ENCODE peak calls at places on chromosomes 12 and 14, in five cellular contexts. I is lower leg skin, D is A549, T is HFF-Myc, V is breast epithelium. E is an unnamed sample.

GRCh38 chr12:50765325-50765911 is 1.5 kb downstream of the ATF1 start:
- DNase-seq in T (no peak), V (no peak), I (peak), D (peak), E (no peak)

GRCh38 chr12:57836442-57837375 is 9.8 kb downstream of the CTDSP2 start:
- DNase-seq in I (peak), D (no peak), V (peak), T (peak), E (no peak)

GRCh38 chr12:128940090-128940888 is 87.0 kb downstream of the GLT1D1 start:
- DNase-seq in V (no peak), D (no peak), T (no peak), I (peak), E (no peak)

GRCh38 chr12:24230061-24230460 is 280.6 kb upstream of the SOX5 start:
- DNase-seq in T (no peak), I (no peak), D (no peak), V (no peak), E (no peak)

GRCh38 chr12:109763201-109763841 is 49.7 kb downstream of the FAM222A start:
- DNase-seq in V (peak), T (peak), I (peak), D (peak), E (no peak)

GRCh38 chr12:6965026-6965661 is 5.3 kb downstream of the PHB2 start:
- DNase-seq in D (peak), V (peak), I (peak), T (peak), E (peak)

GRCh38 chr12:84814664-84815245 is 97.8 kb downstream of the SLC6A15 start:
- DNase-seq in V (no peak), D (no peak), T (peak), I (no peak), E (no peak)

GRCh38 chr14:100203146-100203545 is 35.8 kb upstream of the YY1 start:
- DNase-seq in V (no peak), D (no peak), T (no peak), I (no peak), E (no peak)

GRCh38 chr14:92573761-92574498 is 60.3 kb downstream of the RIN3 start:
- DNase-seq in T (no peak), I (no peak), D (no peak), V (no peak), E (no peak)

GRCh38 chr14:103555559-103556337 is 6.7 kb downstream of the BAG5 start:
- DNase-seq in D (no peak), V (no peak), I (no peak), T (no peak), E (no peak)

GRCh38 chr12:120290541-120291312 is 976 bp downstream of the RNU4-2 start:
- DNase-seq in V (no peak), D (peak), T (no peak), I (peak), E (no peak)

GRCh38 chr14:60648934-60649814 is at the start of gene SIX1:
- DNase-seq in D (peak), V (no peak), T (no peak), I (peak), E (no peak)

GRCh38 chr14:65424531-65424930 is 12.0 kb downstream of the FUT8 start:
- DNase-seq in I (no peak), D (no peak), V (no peak), T (no peak), E (no peak)

GRCh38 chr14:67571275-67571990 is 28.6 kb downstream of the PIGH start:
- DNase-seq in D (peak), I (no peak), V (peak), T (peak), E (peak)

GRCh38 chr12:127083028-127083949 is 1183.7 kb upstream of the TMEM132C start:
- DNase-seq in D (peak), V (no peak), T (peak), I (no peak), E (no peak)

GRCh38 chr12:13036881-13037280 is 7.3 kb upstream of the FAM234B start:
- DNase-seq in T (no peak), V (no peak), I (no peak), D (no peak), E (no peak)

GRCh38 chr12:86456241-86456640 is 200.1 kb upstream of the MGAT4C start:
- DNase-seq in D (no peak), V (no peak), T (no peak), I (no peak), E (no peak)

GRCh38 chr14:23483216-23483854 is 13.8 kb downstream of the NGDN start:
- DNase-seq in V (no peak), I (no peak), D (peak), T (no peak), E (no peak)

GRCh38 chr12:86312258-86312657 is 56.1 kb upstream of the MGAT4C start:
- DNase-seq in D (no peak), I (no peak), T (no peak), V (no peak), E (no peak)

GRCh38 chr12:112325157-112325556 is 57.1 kb downstream of the HECTD4 start:
- DNase-seq in V (no peak), D (no peak), T (no peak), I (no peak), E (no peak)

GRCh38 chr12:68400231-68400829 is 68.2 kb upstream of the MDM1 start:
- DNase-seq in I (no peak), T (no peak), V (no peak), D (no peak), E (no peak)

GRCh38 chr14:96889091-96889490 is 91.9 kb downstream of the VRK1 start:
- DNase-seq in D (no peak), T (no peak), I (no peak), V (no peak), E (no peak)

GRCh38 chr14:91732439-91732838 is 553 bp upstream of the CATSPERB start:
- DNase-seq in T (no peak), D (no peak), I (no peak), V (no peak), E (no peak)

GRCh38 chr12:87311206-87311605 is 718.0 kb downstream of the C12orf50 start:
- DNase-seq in I (no peak), V (no peak), D (no peak), T (no peak), E (no peak)

GRCh38 chr14:105151838-105152793 is 16.5 kb downstream of the JAG2 start:
- DNase-seq in T (no peak), V (no peak), D (no peak), I (no peak), E (no peak)

GRCh38 chr14:104712881-104713734 is 10.9 kb upstream of the ADSS1 start:
- DNase-seq in I (no peak), V (no peak), T (no peak), D (no peak), E (no peak)

GRCh38 chr12:118307069-118307954 is 65.4 kb downstream of the TAOK3 start:
- DNase-seq in V (no peak), T (peak), D (peak), I (no peak), E (no peak)

GRCh38 chr14:94388027-94388895 is at the start of gene SERPINA1:
- DNase-seq in T (no peak), V (no peak), D (no peak), I (peak), E (no peak)

GRCh38 chr12:55732288-55732687 is 3.5 kb upstream of the CD63 start:
- DNase-seq in D (no peak), I (peak), V (no peak), T (no peak), E (no peak)

DNA sequence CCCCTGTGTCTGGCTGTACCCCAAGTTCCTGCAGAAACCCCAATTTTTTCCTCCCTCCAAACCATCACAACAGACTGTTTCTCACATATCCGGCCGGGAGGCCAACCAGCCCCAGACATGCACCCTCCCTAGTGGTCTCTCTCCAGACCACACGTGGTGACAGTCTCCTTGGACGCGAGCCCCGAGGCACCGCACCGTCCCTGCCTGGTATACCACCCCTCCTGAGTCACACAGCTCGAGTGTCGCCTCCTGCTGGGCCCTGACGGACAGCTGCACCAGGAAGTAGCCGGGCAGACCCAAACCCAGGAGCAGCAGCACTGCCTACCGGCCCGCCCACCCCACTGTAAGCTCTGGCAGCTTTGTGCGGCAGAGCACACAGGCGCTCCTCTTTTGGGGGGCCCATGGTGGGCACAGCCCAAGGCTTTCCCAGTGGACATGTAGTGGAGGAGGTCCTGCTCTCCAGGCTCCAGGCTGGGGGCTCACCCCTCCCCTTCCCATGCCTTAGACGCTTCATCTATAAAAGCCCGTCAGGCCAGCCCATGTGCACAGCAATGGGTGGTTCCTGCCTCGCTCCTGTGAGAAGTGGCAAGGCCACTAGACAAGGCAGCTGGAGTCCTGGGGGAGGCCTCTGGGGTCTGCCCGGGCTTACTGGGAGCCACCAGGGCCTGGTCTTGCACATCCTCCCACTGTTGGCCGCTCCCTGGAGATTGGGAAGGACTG is 97.5 kb downstream of the RFLNA start:
- DNase-seq in V (no peak), I (peak), D (peak), T (no peak), E (no peak)
- TF ChIP-seq CTCF in V (no peak), I (no peak), D (peak), T (peak), E (no peak)

DNA sequence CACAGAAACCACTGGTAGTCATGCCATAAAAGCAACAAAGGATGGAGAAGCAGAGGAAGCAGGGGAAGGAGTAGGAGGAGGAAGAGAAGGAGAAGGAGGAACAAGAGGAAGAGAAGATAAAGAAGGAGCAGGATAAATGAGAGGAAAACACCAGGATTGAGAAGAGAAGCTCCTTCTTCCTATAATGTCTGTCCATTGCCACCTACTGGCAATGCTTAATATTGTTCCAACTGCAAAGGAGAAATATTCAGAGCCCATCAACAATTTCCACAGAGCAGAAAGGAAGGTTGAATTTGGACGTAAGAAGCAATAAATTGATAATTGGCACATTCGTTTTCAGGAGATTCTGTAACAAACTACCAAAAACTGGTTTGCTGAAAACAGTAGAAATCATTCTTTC is 898.4 kb downstream of the SLC16A7 start:
- DNase-seq in V (no peak), I (no peak), D (peak), T (peak), E (no peak)
- TF ChIP-seq CTCF in V (peak), I (no peak), D (peak), T (peak), E (no peak)

GRCh38 chr12:121294151-121294889 is 2.2 kb downstream of the CAMKK2 start:
- DNase-seq in D (no peak), V (no peak), T (no peak), I (no peak), E (no peak)

GRCh38 chr12:121296618-121297476 is at the start of gene CAMKK2:
- DNase-seq in I (peak), D (peak), T (no peak), V (peak), E (peak)

GRCh38 chr12:121295123-121295745 is 1.3 kb downstream of the CAMKK2 start:
- DNase-seq in V (no peak), T (no peak), I (peak), D (peak), E (no peak)

GRCh38 chr12:121293603-121294002 is 2.9 kb downstream of the CAMKK2 start:
- DNase-seq in D (no peak), V (no peak), I (no peak), T (no peak), E (no peak)

GRCh38 chr12:121295746-121296617 is 527 bp downstream of the CAMKK2 start:
- DNase-seq in D (peak), T (no peak), V (no peak), I (peak), E (no peak)
- TF ChIP-seq CTCF in D (no peak), T (no peak), V (no peak), I (no peak), E (no peak)

DNA sequence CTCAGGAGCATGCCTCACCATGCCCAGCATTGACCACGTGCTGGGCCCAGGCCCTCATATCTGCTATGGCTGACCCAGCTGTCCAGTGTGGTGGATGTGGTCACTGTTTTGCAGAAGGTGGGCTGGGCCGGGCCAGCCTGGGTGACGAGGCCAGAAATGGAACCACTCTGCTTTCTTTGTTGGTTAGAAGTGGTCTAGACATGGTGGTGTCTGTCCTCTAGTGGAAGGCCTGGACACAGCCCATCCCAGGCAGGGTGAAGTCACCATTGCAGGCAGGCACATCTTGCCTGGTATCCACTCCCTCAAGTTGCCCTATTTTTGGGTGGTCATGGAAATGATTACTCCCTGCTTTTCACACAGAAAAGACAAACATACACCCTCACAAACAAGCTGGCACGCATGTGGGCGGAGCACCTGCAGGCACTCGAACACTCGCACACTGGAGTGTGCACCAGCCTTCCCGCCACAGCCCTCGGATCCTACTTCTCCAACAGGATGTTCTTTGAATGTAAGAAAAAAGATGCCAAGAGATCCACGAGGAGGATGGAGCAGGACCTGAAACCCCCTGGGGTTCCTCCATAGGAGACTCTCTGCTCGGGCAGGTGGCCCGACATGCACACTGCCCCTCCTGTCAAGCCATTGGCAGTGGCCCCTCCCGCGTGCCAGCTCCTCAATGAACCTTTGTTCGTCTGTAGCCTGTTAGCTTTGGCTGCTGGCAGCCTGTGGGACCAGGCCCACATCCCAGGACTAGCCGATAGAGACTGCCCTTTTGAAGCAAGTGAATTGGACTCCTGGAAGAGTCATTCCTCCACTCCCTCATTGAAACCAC is 38.4 kb downstream of the MLXIP start:
- DNase-seq in T (no peak), D (peak), I (no peak), V (no peak), E (no peak)
- TF ChIP-seq CTCF in T (no peak), D (peak), I (no peak), V (no peak), E (no peak)

DNA sequence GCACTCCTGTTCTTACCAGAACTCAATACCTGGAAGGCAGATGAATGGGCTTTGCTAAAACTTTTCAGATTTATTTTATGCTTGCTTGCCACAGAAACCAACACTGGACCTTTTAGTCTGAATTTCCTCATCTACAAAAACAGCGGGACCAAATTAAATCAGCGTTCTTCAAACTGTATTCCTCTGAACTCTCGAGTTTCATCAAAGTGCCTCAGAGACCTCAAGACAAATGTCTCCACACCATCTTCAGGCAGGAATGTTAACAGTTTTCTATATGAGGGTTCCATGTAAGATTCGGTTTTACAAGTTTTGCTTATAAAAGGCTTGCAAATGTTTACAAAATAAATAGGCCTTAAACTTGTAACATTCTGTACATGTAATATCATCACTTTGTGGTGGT is 74.6 kb downstream of the MED13L start:
- DNase-seq in I (no peak), D (no peak), V (no peak), T (peak), E (no peak)
- TF ChIP-seq CTCF in I (no peak), D (no peak), V (no peak), T (peak), E (no peak)

GRCh38 chr12:32036477-32037263 is 70.0 kb upstream of the BICD1 start:
- DNase-seq in T (no peak), V (no peak), I (peak), D (peak), E (no peak)
- TF ChIP-seq CTCF in T (no peak), V (no peak), I (no peak), D (peak), E (no peak)

DNA sequence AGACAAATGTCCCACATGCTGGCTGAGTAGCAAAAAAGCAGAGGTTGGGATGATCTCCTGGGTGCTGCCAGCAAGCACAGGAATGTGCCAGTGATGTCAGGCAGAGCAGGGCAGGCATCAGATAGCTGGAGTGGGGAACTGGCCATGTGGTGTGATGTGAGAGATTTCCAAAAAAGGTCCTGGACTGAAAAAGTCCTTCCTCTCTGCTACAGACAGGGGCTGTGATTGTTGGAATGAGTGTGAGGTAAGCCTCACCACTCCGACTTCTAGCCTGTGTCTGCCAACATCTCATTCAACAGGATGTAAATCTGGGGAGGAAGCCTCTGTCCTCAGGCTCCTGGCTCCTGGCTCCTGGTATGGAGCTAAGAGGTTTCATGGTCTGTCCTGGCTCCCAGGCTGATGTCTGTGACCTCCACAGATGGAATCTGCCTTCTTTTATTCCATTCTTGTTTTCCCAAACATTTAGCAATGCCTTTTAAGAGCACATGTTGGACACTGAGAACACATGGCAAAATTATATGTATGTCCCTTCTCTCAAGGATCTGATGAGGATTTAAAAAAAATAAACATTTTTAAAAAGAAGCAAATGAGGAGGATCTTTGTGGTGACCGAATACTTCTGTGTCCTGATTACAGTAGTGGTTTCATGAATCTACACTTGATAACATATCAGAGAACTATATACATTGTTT is 50.1 kb upstream of the STK38L start:
- DNase-seq in T (peak), V (no peak), D (peak), I (no peak), E (no peak)
- TF ChIP-seq CTCF in T (no peak), V (no peak), D (no peak), I (no peak), E (no peak)

E was measured in omental fat pad.